ENCODE peak calls at places on chromosome 18, in six cellular contexts. V is SK-N-SH, J is HCT116, M is K562, U is HepG2, D is H1. G is an unnamed sample.

GRCh38 chr18:78742346-78742745 is 237.3 kb upstream of the SALL3 start:
- DNase-seq in V (no peak), J (no peak), M (no peak), U (no peak), D (no peak), G (no peak)

GRCh38 chr18:7367336-7367735 is 136.4 kb downstream of the LRRC30 start:
- DNase-seq in V (no peak), J (no peak), M (no peak), U (no peak), D (peak), G (no peak)

GRCh38 chr18:78101091-78101490 is 851.4 kb downstream of the GALR1 start:
- DNase-seq in V (no peak), J (no peak), M (no peak), U (no peak), D (no peak), G (no peak)

GRCh38 chr18:71994273-71994672 is 549.9 kb downstream of the CBLN2 start:
- DNase-seq in V (no peak), J (no peak), M (no peak), U (no peak), D (no peak), G (no peak)

GRCh38 chr18:65567372-65567771 is 183.4 kb upstream of the CDH7 start:
- DNase-seq in V (peak), J (no peak), M (no peak), U (peak), D (no peak), G (no peak)

GRCh38 chr18:37328946-37329719 is 236.5 kb downstream of the CELF4 start:
- DNase-seq in V (no peak), J (no peak), M (peak), U (no peak), D (no peak), G (no peak)

GRCh38 chr18:21672868-21673267 is 31.7 kb downstream of the ABHD3 start:
- DNase-seq in V (peak), J (peak), M (no peak), U (peak), D (no peak), G (no peak)

GRCh38 chr18:21949326-21950015 is 208.9 kb downstream of the MIB1 start:
- DNase-seq in V (no peak), J (no peak), M (no peak), U (no peak), D (no peak), G (no peak)

GRCh38 chr18:58105908-58106673 is 62.1 kb downstream of the NEDD4L start:
- DNase-seq in V (peak), J (no peak), M (no peak), U (no peak), D (no peak), G (no peak)

GRCh38 chr18:51461956-51462355 is 264.5 kb upstream of the MEX3C start:
- DNase-seq in V (no peak), J (no peak), M (no peak), U (no peak), D (no peak), G (no peak)

GRCh38 chr18:75456277-75456676 is 28.8 kb upstream of the SMIM21 start:
- DNase-seq in V (no peak), J (no peak), M (no peak), U (no peak), D (no peak), G (no peak)

GRCh38 chr18:52228158-52228557 is 111.8 kb upstream of the DCC start:
- DNase-seq in V (no peak), J (no peak), M (no peak), U (no peak), D (no peak), G (no peak)

GRCh38 chr18:74412106-74412880 is 44.8 kb downstream of the DIPK1C start:
- DNase-seq in V (no peak), J (no peak), M (no peak), U (no peak), D (peak), G (no peak)

GRCh38 chr18:43484710-43485109 is 207.4 kb upstream of the SYT4 start:
- DNase-seq in V (no peak), J (no peak), M (no peak), U (peak), D (no peak), G (no peak)

GRCh38 chr18:78612318-78612717 is 367.3 kb upstream of the SALL3 start:
- DNase-seq in V (no peak), J (no peak), M (no peak), U (no peak), D (no peak), G (no peak)

GRCh38 chr18:9737814-9738160 is 29.7 kb downstream of the RAB31 start:
- DNase-seq in V (peak), J (no peak), M (peak), U (no peak), D (no peak), G (no peak)

GRCh38 chr18:9016819-9017169 is 85.7 kb upstream of the NDUFV2 start:
- DNase-seq in V (no peak), J (no peak), M (no peak), U (no peak), D (no peak), G (no peak)

GRCh38 chr18:79629606-79630005 is 50.0 kb upstream of the CTDP1 start:
- DNase-seq in V (no peak), J (no peak), M (no peak), U (no peak), D (no peak), G (no peak)

GRCh38 chr18:10006261-10006903 is 92.6 kb downstream of the VAPA start:
- DNase-seq in V (peak), J (no peak), M (no peak), U (no peak), D (no peak), G (no peak)

GRCh38 chr18:28439870-28440269 is 262.9 kb upstream of the CDH2 start:
- DNase-seq in V (no peak), J (no peak), M (no peak), U (no peak), D (no peak), G (no peak)

GRCh38 chr18:24878289-24878688 is 417.9 kb downstream of the HRH4 start:
- DNase-seq in V (peak), J (no peak), M (peak), U (peak), D (no peak), G (no peak)

GRCh38 chr18:2139676-2140075 is 431.6 kb downstream of the METTL4 start:
- DNase-seq in V (no peak), J (no peak), M (no peak), U (no peak), D (no peak), G (no peak)

GRCh38 chr18:75752864-75753263 is 325.4 kb upstream of the SMIM21 start:
- DNase-seq in V (no peak), J (no peak), M (no peak), U (no peak), D (no peak), G (no peak)

GRCh38 chr18:74898965-74899364 is 301.3 kb downstream of the ZNF407 start:
- DNase-seq in V (no peak), J (no peak), M (no peak), U (peak), D (no peak), G (no peak)

GRCh38 chr18:7898181-7898580 is 331.1 kb downstream of the PTPRM start:
- DNase-seq in V (no peak), J (no peak), M (no peak), U (no peak), D (no peak), G (no peak)

GRCh38 chr18:74480149-74480651 is 16.0 kb upstream of the CNDP2 start:
- DNase-seq in V (no peak), J (no peak), M (peak), U (peak), D (no peak), G (no peak)

GRCh38 chr18:74113711-74114110 is 33.9 kb downstream of the FBXO15 start:
- DNase-seq in V (no peak), J (no peak), M (no peak), U (no peak), D (no peak), G (no peak)

GRCh38 chr18:78085241-78086185 is 835.9 kb downstream of the GALR1 start:
- DNase-seq in V (no peak), J (no peak), M (no peak), U (no peak), D (no peak), G (no peak)

GRCh38 chr18:22286576-22286975 is 117.2 kb downstream of the GATA6 start:
- DNase-seq in V (no peak), J (no peak), M (no peak), U (no peak), D (no peak), G (no peak)

GRCh38 chr18:76621184-76621583 is 126.1 kb upstream of the ZNF516 start:
- DNase-seq in V (no peak), J (no peak), M (no peak), U (no peak), D (no peak), G (no peak)

GRCh38 chr18:77067315-77068061 is 65.1 kb downstream of the MBP start:
- DNase-seq in V (no peak), J (peak), M (no peak), U (peak), D (no peak), G (peak)

GRCh38 chr18:49839012-49839411 is 25.7 kb upstream of the ACAA2 start:
- DNase-seq in V (no peak), J (peak), M (no peak), U (no peak), D (no peak), G (no peak)

GRCh38 chr18:59218018-59218417 is 1.9 kb upstream of the GRP start:
- DNase-seq in V (no peak), J (no peak), M (no peak), U (no peak), D (no peak), G (no peak)

GRCh38 chr18:59220784-59221765 is 1.1 kb downstream of the GRP start:
- DNase-seq in V (peak), J (no peak), M (no peak), U (no peak), D (peak), G (no peak)

GRCh38 chr18:59222341-59222740 is 2.4 kb downstream of the GRP start:
- DNase-seq in V (no peak), J (no peak), M (no peak), U (no peak), D (no peak), G (no peak)

GRCh38 chr18:59220164-59220783 is 316 bp downstream of the GRP start:
- DNase-seq in V (peak), J (no peak), M (no peak), U (no peak), D (peak), G (no peak)

DNA sequence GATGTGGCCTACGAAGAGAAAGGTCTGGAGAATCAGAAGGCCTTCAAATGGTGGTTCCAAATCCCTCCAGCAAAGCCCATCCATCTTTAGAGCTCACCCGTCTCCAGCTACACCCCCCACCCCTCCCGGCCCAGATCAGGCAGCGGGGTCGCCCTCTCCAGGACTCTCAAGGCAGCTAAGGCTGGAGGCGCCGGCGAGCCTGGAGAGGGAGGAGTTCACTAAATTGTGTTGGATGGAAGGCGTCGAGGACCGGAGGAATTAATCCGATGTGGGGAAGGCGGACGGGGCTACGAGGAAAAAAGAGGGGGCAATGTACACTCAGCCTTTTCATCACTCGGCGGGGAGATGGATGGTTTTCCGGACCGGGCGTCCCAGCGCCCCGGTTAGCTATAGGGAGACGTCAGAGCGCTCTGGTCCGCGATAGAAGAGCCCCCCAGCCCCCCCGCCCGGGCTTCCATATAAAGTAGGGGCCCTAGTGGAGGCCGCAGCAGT is at the start of gene GRP:
- DNase-seq in V (peak), J (no peak), M (no peak), U (no peak), D (peak), G (no peak)
- TF ChIP-seq SIN3A in V (no peak), J (no peak), M (no peak), U (no peak), D (no peak), G (no peak)

GRCh38 chr18:46721331-46721730 is 35.5 kb downstream of the ST8SIA5 start:
- DNase-seq in V (no peak), J (no peak), M (no peak), U (no peak), D (no peak), G (no peak)

GRCh38 chr18:46720521-46720920 is 36.3 kb downstream of the ST8SIA5 start:
- DNase-seq in V (no peak), J (no peak), M (no peak), U (no peak), D (no peak), G (no peak)

GRCh38 chr18:46719388-46719787 is 37.5 kb downstream of the ST8SIA5 start:
- DNase-seq in V (no peak), J (no peak), M (no peak), U (no peak), D (no peak), G (no peak)

GRCh38 chr18:46718501-46719341 is 38.1 kb downstream of the ST8SIA5 start:
- DNase-seq in V (no peak), J (no peak), M (no peak), U (no peak), D (no peak), G (no peak)

GRCh38 chr18:46720092-46720491 is 36.8 kb downstream of the ST8SIA5 start:
- DNase-seq in V (no peak), J (no peak), M (no peak), U (no peak), D (no peak), G (no peak)
- H3K9ac ChIP-seq in V (no peak), J (no peak), M (no peak), U (no peak), D (no peak), G (no peak)

DNA sequence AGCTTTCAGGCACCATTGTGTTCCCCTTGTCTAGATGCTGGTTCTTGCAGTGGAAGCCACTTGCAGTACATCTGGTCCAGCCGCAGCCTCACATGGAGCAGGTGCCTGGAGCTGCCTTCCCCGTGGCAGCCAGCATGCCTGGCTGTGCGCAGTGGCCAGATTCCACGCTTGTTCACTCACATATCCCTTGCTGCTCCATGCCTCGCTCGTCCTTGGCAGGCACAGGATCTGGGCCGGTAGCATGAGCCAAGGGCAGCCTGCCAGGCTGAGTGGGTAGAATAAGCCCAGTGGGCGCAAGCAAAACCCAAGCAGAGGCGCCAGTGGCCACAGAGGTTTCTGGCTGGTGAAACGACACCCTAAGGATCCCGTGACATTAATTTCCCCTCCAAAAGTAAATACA is 20.6 kb downstream of the TMX3 start:
- DNase-seq in V (no peak), J (no peak), M (no peak), U (no peak), D (no peak), G (no peak)
- TF ChIP-seq SIN3A in V (no peak), J (no peak), M (no peak), U (no peak), D (no peak), G (no peak)

DNA sequence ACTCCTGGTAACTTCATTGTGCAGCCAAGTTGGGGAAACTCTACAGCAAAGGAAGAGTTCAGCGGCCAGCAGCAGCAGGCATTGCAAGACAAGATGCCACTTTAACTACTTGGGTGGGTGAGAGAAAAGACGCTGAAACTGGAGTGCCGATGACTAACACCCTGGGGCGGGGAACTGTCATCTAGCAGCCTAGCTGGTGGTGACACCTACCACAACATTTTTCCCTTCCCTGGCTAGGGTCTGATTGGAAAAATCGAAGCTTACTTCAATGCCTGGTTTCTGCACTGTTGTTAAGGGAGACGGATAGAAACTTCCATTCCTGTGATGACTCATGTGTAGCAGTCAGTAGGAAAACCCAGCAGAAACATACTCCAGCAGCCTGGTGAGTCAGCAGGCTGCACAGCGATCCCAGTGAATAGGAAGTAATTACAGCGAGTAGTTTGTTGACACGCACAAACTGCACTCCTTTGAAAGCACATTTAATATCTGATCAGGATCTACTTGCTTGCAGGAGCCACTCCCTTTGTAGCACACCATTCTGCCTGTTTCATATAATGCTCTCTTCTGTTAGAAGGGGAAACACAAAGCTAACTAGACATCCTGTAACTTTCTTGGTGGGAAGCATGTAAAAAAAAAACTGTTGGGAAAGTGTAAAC is 62.1 kb upstream of the MAPRE2 start:
- DNase-seq in V (peak), J (peak), M (peak), U (peak), D (no peak), G (peak)
- H3K9ac ChIP-seq in V (peak), J (peak), M (peak), U (peak), D (no peak), G (no peak)

GRCh38 chr18:54671291-54671881 is 80.3 kb downstream of the DYNAP start:
- DNase-seq in V (peak), J (peak), M (peak), U (peak), D (no peak), G (no peak)
- TF ChIP-seq SIN3A in V (no peak), J (no peak), M (no peak), U (no peak), D (no peak), G (no peak)

GRCh38 chr18:70107037-70107436 is 98.5 kb downstream of the RTTN start:
- DNase-seq in V (no peak), J (no peak), M (no peak), U (no peak), D (no peak), G (no peak)
- H3K9ac ChIP-seq in V (no peak), J (no peak), M (no peak), U (no peak), D (no peak), G (no peak)

DNA sequence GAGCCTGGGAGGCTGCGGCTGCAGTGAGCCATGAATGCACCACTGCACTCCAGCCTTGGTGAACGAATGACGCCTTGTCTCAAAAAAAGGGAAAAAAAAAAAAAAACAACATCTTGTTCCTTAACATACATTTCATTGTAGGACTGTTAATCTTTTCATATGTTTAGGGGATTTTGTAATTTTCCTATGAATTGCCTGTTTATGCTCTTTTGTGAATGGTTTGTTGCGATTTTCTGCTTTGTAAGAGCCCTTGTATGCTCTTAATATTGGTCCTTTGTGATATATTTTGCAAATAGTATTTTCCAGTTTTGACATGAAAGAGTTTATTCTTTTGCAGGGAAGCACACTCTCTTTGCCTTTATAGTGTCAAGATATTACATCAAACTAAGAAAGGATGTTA is 50.0 kb downstream of the TRAPPC8 start:
- DNase-seq in V (no peak), J (no peak), M (no peak), U (no peak), D (no peak), G (no peak)
- TF ChIP-seq SIN3A in V (no peak), J (no peak), M (no peak), U (no peak), D (no peak), G (no peak)

GRCh38 chr18:11909081-11909410 is 929 bp upstream of the MPPE1 start:
- DNase-seq in V (no peak), J (no peak), M (no peak), U (no peak), D (no peak), G (no peak)
- H3K9ac ChIP-seq in V (peak), J (peak), M (peak), U (peak), D (no peak), G (peak)

GRCh38 chr18:48124857-48125626 is 194.6 kb upstream of the SMAD2 start:
- DNase-seq in V (no peak), J (no peak), M (no peak), U (no peak), D (no peak), G (peak)

GRCh38 chr18:48123324-48123723 is 192.9 kb upstream of the SMAD2 start:
- DNase-seq in V (no peak), J (no peak), M (no peak), U (no peak), D (no peak), G (no peak)

GRCh38 chr18:48122376-48122775 is 191.9 kb upstream of the SMAD2 start:
- DNase-seq in V (no peak), J (no peak), M (no peak), U (no peak), D (no peak), G (no peak)

GRCh38 chr18:48122816-48123215 is 192.4 kb upstream of the SMAD2 start:
- DNase-seq in V (no peak), J (no peak), M (no peak), U (no peak), D (no peak), G (no peak)

GRCh38 chr18:48123965-48124364 is 193.5 kb upstream of the SMAD2 start:
- DNase-seq in V (no peak), J (no peak), M (no peak), U (no peak), D (no peak), G (no peak)
- TF ChIP-seq SIN3A in V (no peak), J (no peak), M (no peak), U (no peak), D (no peak), G (no peak)

GRCh38 chr18:63514326-63514725 is 27.8 kb upstream of the SERPINB12 start:
- DNase-seq in V (no peak), J (no peak), M (no peak), U (no peak), D (no peak), G (no peak)

GRCh38 chr18:63505566-63506335 is 29.0 kb downstream of the SERPINB5 start:
- DNase-seq in V (peak), J (peak), M (peak), U (peak), D (peak), G (no peak)

GRCh38 chr18:63511285-63511684 is 30.9 kb upstream of the SERPINB12 start:
- DNase-seq in V (peak), J (peak), M (peak), U (peak), D (peak), G (no peak)

GRCh38 chr18:63506336-63506646 is 29.5 kb downstream of the SERPINB5 start:
- DNase-seq in V (no peak), J (no peak), M (no peak), U (no peak), D (no peak), G (no peak)

DNA sequence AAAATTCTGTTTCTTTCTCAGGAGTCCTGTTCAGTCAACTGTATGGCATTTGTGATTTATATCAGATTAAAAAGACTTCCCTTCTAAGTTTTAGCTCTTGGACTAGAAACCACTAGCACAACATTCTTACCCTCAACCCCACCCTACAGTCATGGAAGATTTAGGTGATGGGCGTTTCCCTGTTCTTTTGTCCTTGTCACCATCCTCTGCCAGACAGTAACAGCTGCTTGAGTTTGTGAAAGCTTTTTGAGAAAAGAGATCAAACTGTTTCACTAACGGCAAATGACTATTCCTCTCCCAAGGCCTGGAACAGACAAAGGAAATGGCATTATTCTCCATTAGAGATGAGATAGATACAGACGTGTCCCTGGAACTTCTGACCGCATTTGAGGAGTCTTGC is 31.9 kb downstream of the SERPINB5 start:
- DNase-seq in V (no peak), J (no peak), M (no peak), U (no peak), D (no peak), G (no peak)
- H3K9ac ChIP-seq in V (no peak), J (no peak), M (no peak), U (no peak), D (no peak), G (no peak)